ENCODE peak calls at places on chromosomes 3 and 15, in five cellular contexts. One of them, this sample, is unnamed.

GRCh38 chr15:39587910-39588530 is 7.1 kb downstream of the THBS1 start:
- DNase-seq in HCT116: no peak
- DNase-seq in transverse colon: peak; percentile 44
- DNase-seq in GM12878: no peak
- DNase-seq in suprapubic skin: no peak
- DNase-seq in this sample: no peak

GRCh38 chr15:59917504-59918157 is 86.5 kb upstream of the FOXB1 start:
- DNase-seq in HCT116: peak; percentile 22
- DNase-seq in suprapubic skin: peak; percentile 79
- DNase-seq in transverse colon: peak; percentile 76
- DNase-seq in GM12878: peak; percentile 8
- DNase-seq in this sample: peak; percentile 72

GRCh38 chr3:45688194-45688881 is 858 bp upstream of the SACM1L start:
- DNase-seq in transverse colon: peak; percentile 28
- DNase-seq in suprapubic skin: no peak
- DNase-seq in GM12878: no peak
- DNase-seq in HCT116: no peak
- DNase-seq in this sample: no peak

GRCh38 chr3:25349828-25350227 is 78.2 kb upstream of the RARB start:
- DNase-seq in GM12878: no peak
- DNase-seq in suprapubic skin: no peak
- DNase-seq in transverse colon: no peak
- DNase-seq in HCT116: no peak
- DNase-seq in this sample: no peak

GRCh38 chr15:83379574-83379973 is 67.6 kb upstream of the SH3GL3 start:
- DNase-seq in transverse colon: no peak
- DNase-seq in GM12878: no peak
- DNase-seq in HCT116: peak; percentile 81
- DNase-seq in suprapubic skin: peak; percentile 77
- DNase-seq in this sample: no peak

GRCh38 chr15:60397772-60398445 is at the start of gene ANXA2:
- DNase-seq in GM12878: no peak
- DNase-seq in suprapubic skin: peak; percentile 92
- DNase-seq in transverse colon: peak; percentile 92
- DNase-seq in HCT116: peak; percentile 70
- DNase-seq in this sample: peak; percentile 87

GRCh38 chr3:49030331-49030730 is 1.1 kb upstream of the IMPDH2 start:
- DNase-seq in suprapubic skin: no peak
- DNase-seq in HCT116: no peak
- DNase-seq in GM12878: no peak
- DNase-seq in transverse colon: no peak
- DNase-seq in this sample: no peak

GRCh38 chr15:48652510-48653076 is 7.1 kb upstream of the FBN1 start:
- DNase-seq in suprapubic skin: no peak
- DNase-seq in transverse colon: no peak
- DNase-seq in GM12878: no peak
- DNase-seq in HCT116: no peak
- DNase-seq in this sample: no peak

GRCh38 chr3:155083313-155083905 is 3.3 kb downstream of the MME start:
- DNase-seq in suprapubic skin: no peak
- DNase-seq in transverse colon: no peak
- DNase-seq in HCT116: no peak
- DNase-seq in GM12878: no peak
- DNase-seq in this sample: no peak

GRCh38 chr3:74614133-74614967 is at the start of gene CNTN3:
- DNase-seq in GM12878: no peak
- DNase-seq in transverse colon: peak; percentile 42
- DNase-seq in suprapubic skin: no peak
- DNase-seq in HCT116: no peak
- DNase-seq in this sample: peak; percentile 43

GRCh38 chr3:14484741-14485140 is 55.4 kb downstream of the GRIP2 start:
- DNase-seq in HCT116: no peak
- DNase-seq in transverse colon: no peak
- DNase-seq in GM12878: no peak
- DNase-seq in suprapubic skin: no peak
- DNase-seq in this sample: no peak

GRCh38 chr3:112740800-112741199 is 99.9 kb upstream of the CCDC80 start:
- DNase-seq in transverse colon: no peak
- DNase-seq in GM12878: no peak
- DNase-seq in suprapubic skin: no peak
- DNase-seq in HCT116: no peak
- DNase-seq in this sample: no peak

GRCh38 chr3:18591120-18591519 is 166.0 kb upstream of the SATB1 start:
- DNase-seq in GM12878: no peak
- DNase-seq in transverse colon: no peak
- DNase-seq in HCT116: no peak
- DNase-seq in suprapubic skin: no peak
- DNase-seq in this sample: no peak

GRCh38 chr15:88652456-88653199 is 13.8 kb downstream of the ISG20 start:
- DNase-seq in GM12878: no peak
- DNase-seq in suprapubic skin: peak; percentile 34
- DNase-seq in transverse colon: no peak
- DNase-seq in HCT116: no peak
- DNase-seq in this sample: no peak

GRCh38 chr15:36996538-36997181 is 103.7 kb downstream of the MEIS2 start:
- DNase-seq in HCT116: no peak
- DNase-seq in GM12878: no peak
- DNase-seq in suprapubic skin: no peak
- DNase-seq in transverse colon: no peak
- DNase-seq in this sample: no peak

GRCh38 chr15:100880897-100881242 is 1.2 kb downstream of the ALDH1A3 start:
- DNase-seq in transverse colon: no peak
- DNase-seq in GM12878: no peak
- DNase-seq in suprapubic skin: no peak
- DNase-seq in HCT116: no peak
- DNase-seq in this sample: no peak

GRCh38 chr3:17183951-17184550 is 299.3 kb downstream of the PLCL2 start:
- DNase-seq in transverse colon: no peak
- DNase-seq in suprapubic skin: no peak
- DNase-seq in GM12878: no peak
- DNase-seq in HCT116: peak; percentile 8
- DNase-seq in this sample: no peak

GRCh38 chr15:92958105-92958504 is 58.0 kb downstream of the CHD2 start:
- DNase-seq in HCT116: no peak
- DNase-seq in GM12878: no peak
- DNase-seq in transverse colon: no peak
- DNase-seq in suprapubic skin: no peak
- DNase-seq in this sample: no peak

GRCh38 chr3:181210275-181210674 is 220.7 kb upstream of the DNAJC19 start:
- DNase-seq in suprapubic skin: no peak
- DNase-seq in transverse colon: no peak
- DNase-seq in HCT116: peak; percentile 12
- DNase-seq in GM12878: no peak
- DNase-seq in this sample: no peak

GRCh38 chr3:177589921-177590336 is 392.6 kb upstream of the TBL1XR1 start:
- DNase-seq in GM12878: no peak
- DNase-seq in HCT116: peak; percentile 71
- DNase-seq in transverse colon: no peak
- DNase-seq in suprapubic skin: no peak
- DNase-seq in this sample: no peak

GRCh38 chr15:60479711-60480110 is 769 bp upstream of the ICE2 start:
- DNase-seq in HCT116: no peak
- DNase-seq in suprapubic skin: no peak
- DNase-seq in GM12878: peak; percentile 15
- DNase-seq in transverse colon: no peak
- DNase-seq in this sample: no peak

GRCh38 chr3:111690242-111690641 is 95.1 kb upstream of the ZBED2 start:
- DNase-seq in transverse colon: no peak
- DNase-seq in GM12878: no peak
- DNase-seq in suprapubic skin: no peak
- DNase-seq in HCT116: no peak
- DNase-seq in this sample: no peak

GRCh38 chr15:38193496-38193895 is 59.1 kb upstream of the SPRED1 start:
- DNase-seq in GM12878: no peak
- DNase-seq in HCT116: no peak
- DNase-seq in suprapubic skin: no peak
- DNase-seq in transverse colon: no peak
- DNase-seq in this sample: no peak

GRCh38 chr15:67386947-67387346 is 132.4 kb downstream of the IQCH start:
- DNase-seq in suprapubic skin: no peak
- DNase-seq in transverse colon: no peak
- DNase-seq in GM12878: no peak
- DNase-seq in HCT116: no peak
- DNase-seq in this sample: no peak

GRCh38 chr3:184337315-184337714 is at the start of gene FAM131A:
- DNase-seq in suprapubic skin: no peak
- DNase-seq in transverse colon: peak; percentile 53
- DNase-seq in GM12878: no peak
- DNase-seq in HCT116: no peak
- DNase-seq in this sample: no peak

GRCh38 chr15:62742409-62743171 is 300.0 kb upstream of the TPM1 start:
- DNase-seq in transverse colon: peak; percentile 45
- DNase-seq in suprapubic skin: peak; percentile 85
- DNase-seq in HCT116: peak; percentile 42
- DNase-seq in GM12878: no peak
- DNase-seq in this sample: peak; percentile 53
- TF ChIP-seq POLR2AphosphoS5 in transverse colon: peak; percentile 74
- TF ChIP-seq POLR2AphosphoS5 in suprapubic skin: peak; percentile 49
- TF ChIP-seq POLR2AphosphoS5 in HCT116: no peak
- TF ChIP-seq POLR2AphosphoS5 in GM12878: no peak
- TF ChIP-seq POLR2AphosphoS5 in this sample: peak; percentile 80

GRCh38 chr15:74318376-74319137 is 48.9 kb downstream of the CYP11A1 start:
- DNase-seq in transverse colon: no peak
- DNase-seq in HCT116: no peak
- DNase-seq in suprapubic skin: no peak
- DNase-seq in GM12878: no peak
- DNase-seq in this sample: no peak

GRCh38 chr15:74317820-74318375 is 49.5 kb downstream of the CYP11A1 start:
- DNase-seq in suprapubic skin: no peak
- DNase-seq in transverse colon: peak; percentile 43
- DNase-seq in HCT116: no peak
- DNase-seq in GM12878: no peak
- DNase-seq in this sample: no peak

GRCh38 chr15:74320358-74321247 is 46.8 kb downstream of the CYP11A1 start:
- DNase-seq in transverse colon: peak; percentile 37
- DNase-seq in GM12878: no peak
- DNase-seq in HCT116: peak; percentile 38
- DNase-seq in suprapubic skin: no peak
- DNase-seq in this sample: peak; percentile 44

GRCh38 chr15:74319596-74320357 is 47.7 kb downstream of the CYP11A1 start:
- DNase-seq in transverse colon: no peak
- DNase-seq in HCT116: no peak
- DNase-seq in suprapubic skin: no peak
- DNase-seq in GM12878: no peak
- DNase-seq in this sample: no peak

DNA sequence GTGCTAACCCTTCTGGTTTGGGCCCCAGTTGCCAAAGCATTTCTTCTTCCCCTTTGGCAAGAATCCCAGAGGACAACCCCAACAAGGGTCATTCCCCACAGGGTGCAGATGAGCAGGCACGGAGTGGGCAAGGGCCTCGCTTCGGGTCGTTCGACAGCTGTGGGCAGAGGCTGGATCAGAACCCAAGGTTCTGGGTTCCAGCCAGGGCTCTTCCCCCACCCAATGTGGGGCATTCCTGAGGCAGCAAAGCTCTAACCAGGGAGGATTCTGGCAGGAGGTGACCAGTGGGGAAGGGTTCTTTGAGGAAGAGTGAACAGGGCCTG is 48.3 kb downstream of the CYP11A1 start:
- DNase-seq in GM12878: no peak
- DNase-seq in suprapubic skin: no peak
- DNase-seq in HCT116: no peak
- DNase-seq in transverse colon: no peak
- DNase-seq in this sample: no peak
- TF ChIP-seq POLR2A in GM12878: no peak
- TF ChIP-seq POLR2A in suprapubic skin: no peak
- TF ChIP-seq POLR2A in HCT116: no peak
- TF ChIP-seq POLR2A in transverse colon: no peak
- TF ChIP-seq POLR2A in this sample: no peak

DNA sequence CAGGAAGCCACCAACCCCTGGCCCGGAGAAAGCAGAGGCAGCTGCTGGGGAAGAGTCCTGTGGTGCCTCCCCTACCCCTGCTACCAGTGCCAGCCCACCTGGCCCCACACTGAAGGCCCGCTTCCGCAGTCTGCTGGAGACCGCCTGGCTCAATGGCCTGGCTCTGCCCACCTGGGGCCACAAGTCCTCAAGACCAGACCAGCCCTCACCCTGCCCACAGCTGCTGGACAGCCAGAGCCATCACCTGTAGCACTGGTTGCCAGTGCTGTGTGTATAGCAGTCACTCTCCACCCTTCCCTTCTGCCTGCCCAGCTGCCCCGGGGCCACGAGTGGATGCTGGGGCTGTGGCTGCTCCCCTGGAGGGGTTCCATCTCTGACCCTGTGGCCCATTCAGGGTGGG is 9.2 kb downstream of the C15orf39 start:
- DNase-seq in GM12878: no peak
- DNase-seq in transverse colon: no peak
- DNase-seq in suprapubic skin: no peak
- DNase-seq in HCT116: no peak
- DNase-seq in this sample: no peak
- TF ChIP-seq POLR2AphosphoS5 in GM12878: no peak
- TF ChIP-seq POLR2AphosphoS5 in transverse colon: no peak
- TF ChIP-seq POLR2AphosphoS5 in suprapubic skin: no peak
- TF ChIP-seq POLR2AphosphoS5 in HCT116: no peak
- TF ChIP-seq POLR2AphosphoS5 in this sample: no peak

GRCh38 chr3:3127432-3128010 is 781 bp downstream of the TRNT1 start:
- DNase-seq in HCT116: no peak
- DNase-seq in GM12878: no peak
- DNase-seq in suprapubic skin: no peak
- DNase-seq in transverse colon: no peak
- DNase-seq in this sample: no peak

GRCh38 chr3:3125977-3126376 is 763 bp upstream of the TRNT1 start:
- DNase-seq in HCT116: no peak
- DNase-seq in GM12878: no peak
- DNase-seq in suprapubic skin: no peak
- DNase-seq in transverse colon: no peak
- DNase-seq in this sample: no peak

GRCh38 chr3:3129579-3129978 is 2.8 kb downstream of the TRNT1 start:
- DNase-seq in transverse colon: no peak
- DNase-seq in GM12878: no peak
- DNase-seq in suprapubic skin: no peak
- DNase-seq in HCT116: no peak
- DNase-seq in this sample: no peak

GRCh38 chr3:3126477-3127431 is at the start of gene TRNT1:
- DNase-seq in suprapubic skin: peak; percentile 96
- DNase-seq in transverse colon: peak; percentile 98
- DNase-seq in HCT116: peak; percentile 73
- DNase-seq in GM12878: peak; percentile 69
- DNase-seq in this sample: peak; percentile 98
- TF ChIP-seq POLR2A in suprapubic skin: peak; percentile 58
- TF ChIP-seq POLR2A in transverse colon: peak; percentile 93
- TF ChIP-seq POLR2A in HCT116: peak; percentile 71
- TF ChIP-seq POLR2A in GM12878: peak; percentile 98
- TF ChIP-seq POLR2A in this sample: no peak

This sample was measured in stomach.